ENCODE peak calls at places on chromosomes 12 and 14, in four cellular contexts. K is endothelial cell of umbilical vein, E is pancreas, T is AG10803. J is an unnamed sample.

GRCh38 chr14:101821528-101821927 is 60.0 kb downstream of the PPP2R5C start:
- DNase-seq in K (no peak), T (no peak), E (no peak), J (no peak)

GRCh38 chr14:29851397-29851796 is 76.2 kb downstream of the PRKD1 start:
- DNase-seq in E (no peak), T (peak), K (no peak), J (peak)

GRCh38 chr14:58620011-58620410 is 17.8 kb upstream of the DACT1 start:
- DNase-seq in E (no peak), K (no peak), T (no peak), J (no peak)

GRCh38 chr12:76586764-76587395 is 27.3 kb upstream of the OSBPL8 start:
- DNase-seq in T (peak), E (no peak), K (peak), J (peak)

GRCh38 chr12:88416786-88417185 is 163.5 kb downstream of the KITLG start:
- DNase-seq in E (no peak), T (no peak), K (no peak), J (peak)

GRCh38 chr14:102592969-102593840 is 756 bp downstream of the RCOR1 start:
- DNase-seq in T (no peak), K (peak), E (peak), J (peak)

GRCh38 chr14:96761066-96761465 is 36.1 kb upstream of the VRK1 start:
- DNase-seq in K (no peak), T (no peak), E (no peak), J (no peak)

GRCh38 chr14:23047042-23047634 is 5.1 kb downstream of the PSMB11 start:
- DNase-seq in T (no peak), K (peak), E (no peak), J (no peak)

GRCh38 chr14:29236848-29237247 is 470.3 kb downstream of the FOXG1 start:
- DNase-seq in E (no peak), K (peak), T (peak), J (peak)

GRCh38 chr14:60116181-60116580 is 24.5 kb downstream of the PCNX4 start:
- DNase-seq in K (no peak), E (no peak), T (peak), J (no peak)

GRCh38 chr12:93892431-93893210 is 215.4 kb downstream of the CRADD start:
- DNase-seq in E (no peak), K (no peak), T (no peak), J (no peak)

GRCh38 chr12:100251917-100252316 is 15.0 kb downstream of the DEPDC4 start:
- DNase-seq in E (peak), T (no peak), K (no peak), J (no peak)

GRCh38 chr12:109269428-109269827 is 39.7 kb downstream of the FOXN4 start:
- DNase-seq in T (no peak), E (no peak), K (no peak), J (no peak)
- H3K4me3 ChIP-seq in T (no peak), E (no peak), K (no peak), J (no peak)

DNA sequence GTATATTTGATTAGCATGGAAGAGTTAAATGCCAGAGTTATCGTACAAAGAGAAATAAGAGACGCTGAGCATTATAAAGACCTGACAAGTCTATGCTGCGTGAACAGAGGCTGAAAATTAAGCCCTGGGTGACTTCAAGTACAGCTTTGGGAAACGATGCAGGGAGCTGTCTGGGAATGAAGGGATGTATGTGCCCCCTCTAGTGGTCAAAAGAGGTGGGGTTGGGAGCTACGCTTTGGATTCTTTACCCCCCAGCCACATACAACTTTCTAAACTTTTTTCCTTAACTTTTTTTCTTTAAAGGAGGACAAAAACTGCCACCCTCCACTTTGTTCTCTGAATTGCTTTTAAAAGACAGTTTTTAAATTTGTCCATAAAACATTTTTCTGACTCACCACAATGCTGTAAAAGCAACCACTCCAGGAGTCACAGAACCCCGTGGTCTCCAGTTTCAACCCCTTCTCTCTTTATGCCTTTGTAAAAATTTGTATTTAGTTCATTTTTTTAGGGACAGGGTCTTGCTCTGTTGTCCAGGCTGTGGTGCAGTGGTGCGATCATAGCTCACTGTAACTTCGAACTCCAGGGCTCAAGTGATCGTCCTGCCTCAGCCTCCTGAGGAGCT is 59.4 kb downstream of the ZNF664 start:
- DNase-seq in T (peak), K (peak), E (peak), J (peak)
- TF ChIP-seq CTCF in T (peak), K (peak), E (peak), J (peak)

DNA sequence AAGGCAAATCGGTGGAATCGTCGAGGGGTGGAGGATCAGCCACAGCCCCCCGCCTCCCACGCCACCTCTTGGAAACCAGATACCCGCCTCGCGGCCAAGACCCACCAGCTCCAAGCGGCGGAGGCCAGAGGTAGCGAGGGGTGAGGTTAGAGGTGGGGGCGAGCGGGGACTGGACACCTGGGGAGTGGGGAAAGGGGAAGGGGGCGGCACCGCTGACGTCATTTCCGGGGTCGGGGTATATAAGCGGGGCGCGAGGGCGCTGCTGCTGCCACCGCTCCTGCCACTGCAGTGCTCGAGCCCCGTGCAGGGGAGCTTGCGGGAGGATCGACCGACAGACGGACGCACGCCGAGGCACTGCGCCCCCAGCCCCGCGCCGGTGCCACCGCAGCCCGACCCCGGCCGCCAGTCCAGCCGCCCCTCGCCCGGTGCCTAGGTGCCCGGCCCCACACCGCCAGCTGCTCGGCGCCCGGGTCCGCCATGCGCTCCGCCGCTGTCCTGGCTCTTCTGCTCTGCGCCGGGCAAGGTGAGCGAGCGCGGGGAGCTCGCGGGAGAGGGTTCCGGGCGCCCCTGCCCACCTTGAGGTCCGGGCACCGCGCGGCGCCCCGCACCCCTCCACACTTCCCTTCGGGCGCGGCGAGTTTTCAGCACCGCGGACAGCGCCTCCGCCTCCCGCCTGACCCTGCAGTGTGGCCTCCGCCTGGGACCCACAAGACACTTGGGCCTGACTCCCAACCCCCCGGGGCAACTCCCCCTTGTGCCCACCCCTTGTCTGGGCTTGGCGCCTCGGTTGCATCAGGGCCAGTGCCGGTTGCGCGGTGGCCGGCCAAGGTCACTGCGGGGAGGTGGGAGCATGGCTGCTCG is at the start of gene CHGA:
- DNase-seq in T (peak), E (peak), K (peak), J (peak)
- H3K4me3 ChIP-seq in T (no peak), E (peak), K (no peak), J (no peak)

DNA sequence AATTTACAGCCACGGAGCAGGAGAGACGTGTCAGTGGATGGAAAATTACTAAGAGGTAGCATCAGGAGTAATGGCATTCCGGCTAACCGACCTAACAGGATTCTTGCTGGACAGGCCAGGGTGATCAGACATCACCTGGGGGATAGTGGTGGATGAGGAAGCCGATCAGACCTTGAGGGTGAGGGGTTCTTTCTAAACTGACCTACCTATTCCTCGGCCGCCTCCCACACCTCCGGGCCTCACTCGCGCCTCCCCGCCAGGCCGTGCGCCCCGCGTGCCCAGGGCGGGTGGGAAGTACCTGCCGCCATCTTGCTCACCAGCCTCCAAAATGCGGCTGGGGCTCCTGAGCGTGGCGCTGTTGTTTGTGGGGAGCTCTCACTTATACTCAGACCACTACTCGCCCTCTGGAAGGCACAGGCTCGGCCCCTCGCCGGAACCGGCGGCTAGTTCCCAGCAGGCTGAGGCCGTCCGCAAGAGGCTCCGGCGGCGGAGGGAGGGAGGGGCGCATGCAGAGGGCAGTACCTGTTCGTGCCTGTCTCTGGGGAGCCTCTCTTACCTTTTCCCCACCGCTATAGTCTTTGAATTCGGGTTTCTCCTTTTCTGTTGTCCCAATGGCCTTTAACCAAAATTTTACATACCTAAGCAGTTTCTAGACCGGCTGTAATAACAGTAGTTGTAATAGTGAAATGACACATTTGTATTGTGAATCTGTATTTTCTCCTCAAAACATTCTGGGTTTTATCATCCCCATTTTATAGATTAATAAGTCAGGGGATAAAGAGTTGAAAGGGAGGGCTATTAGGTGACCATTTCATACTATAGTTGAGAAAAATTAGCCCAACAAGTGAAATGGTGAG is at the start of gene TMPRSS12:
- DNase-seq in T (no peak), K (peak), E (peak), J (no peak)
- TF ChIP-seq CTCF in T (no peak), K (no peak), E (peak), J (no peak)

GRCh38 chr12:108664338-108665258 is 30.9 kb upstream of the SELPLG start:
- DNase-seq in T (peak), E (peak), K (peak), J (peak)

GRCh38 chr12:108666326-108666995 is 32.8 kb upstream of the SELPLG start:
- DNase-seq in T (peak), E (no peak), K (no peak), J (peak)

GRCh38 chr12:108665608-108666202 is 32.0 kb upstream of the SELPLG start:
- DNase-seq in K (no peak), T (no peak), E (no peak), J (no peak)

GRCh38 chr12:108668532-108668931 is 34.8 kb upstream of the SELPLG start:
- DNase-seq in T (peak), E (no peak), K (no peak), J (peak)

DNA sequence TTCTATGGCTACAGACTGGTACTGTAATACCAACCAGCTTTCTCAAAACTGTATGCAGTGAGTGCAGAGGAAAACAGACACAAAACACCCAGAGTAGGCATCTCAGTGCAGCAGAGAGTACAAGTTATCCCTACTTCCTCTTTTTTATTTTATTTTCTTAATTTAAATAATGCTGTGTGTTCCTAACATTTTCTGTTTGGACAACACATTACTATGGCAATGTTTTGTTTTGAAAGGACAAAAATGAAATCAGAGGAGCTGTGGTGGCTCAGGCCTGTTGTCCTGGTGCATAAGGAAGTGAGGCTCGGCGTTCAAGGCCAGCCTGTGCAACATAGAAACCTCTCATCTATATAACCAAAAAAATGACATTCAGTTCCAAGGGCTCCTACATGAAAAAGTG is 33.7 kb upstream of the SELPLG start:
- DNase-seq in T (no peak), K (no peak), E (no peak), J (no peak)
- H3K4me3 ChIP-seq in T (no peak), K (no peak), E (no peak), J (no peak)

GRCh38 chr14:103863245-103863644 is 15.9 kb upstream of the PPP1R13B start:
- DNase-seq in E (no peak), T (no peak), K (no peak), J (no peak)
- TF ChIP-seq CTCF in E (no peak), T (no peak), K (no peak), J (no peak)

DNA sequence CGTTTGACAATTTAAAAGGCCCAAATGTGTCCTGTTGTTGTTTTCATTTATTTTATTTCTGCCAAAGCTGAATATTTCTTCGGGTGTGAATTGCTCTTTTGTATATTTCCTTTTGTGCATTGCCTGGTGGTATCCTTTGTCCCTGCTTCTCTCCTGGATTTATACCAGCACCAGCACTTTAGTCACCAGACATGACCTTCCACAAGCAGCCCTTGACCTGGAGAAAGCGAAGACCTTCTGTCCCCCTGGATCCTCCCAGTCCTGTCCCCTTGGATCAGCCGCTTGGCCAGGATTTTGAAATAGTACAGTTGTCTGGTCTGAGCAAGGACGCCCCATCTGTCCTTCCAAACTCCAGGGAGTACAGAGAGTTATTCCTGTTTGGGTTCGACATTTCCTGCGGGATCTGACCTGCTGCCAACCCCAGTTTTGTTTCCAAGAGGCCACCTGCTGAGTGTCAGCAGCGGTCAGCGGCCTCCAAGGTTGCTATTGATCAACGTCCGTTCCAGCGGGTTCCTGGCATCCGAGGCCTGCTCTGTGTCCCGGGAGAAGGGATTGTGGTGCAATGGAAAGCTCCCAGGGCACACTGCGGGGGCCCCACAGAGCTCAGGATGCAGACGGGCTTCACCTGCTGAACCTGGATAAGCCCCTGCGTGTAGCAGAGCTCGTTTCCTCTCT is 45.1 kb upstream of the CHGA start:
- DNase-seq in K (peak), E (peak), T (peak), J (no peak)
- H3K4me3 ChIP-seq in K (no peak), E (peak), T (no peak), J (no peak)

GRCh38 chr12:63304844-63305243 is 153.8 kb upstream of the AVPR1A start:
- DNase-seq in K (no peak), E (no peak), T (no peak), J (peak)

GRCh38 chr12:63307849-63308248 is 156.8 kb upstream of the AVPR1A start:
- DNase-seq in K (no peak), E (no peak), T (no peak), J (no peak)

GRCh38 chr12:63302941-63303536 is 152.0 kb upstream of the AVPR1A start:
- DNase-seq in E (no peak), K (no peak), T (no peak), J (no peak)

GRCh38 chr12:63308701-63309100 is 157.7 kb upstream of the AVPR1A start:
- DNase-seq in K (no peak), T (no peak), E (no peak), J (peak)

GRCh38 chr12:63306476-63306875 is 155.5 kb upstream of the AVPR1A start:
- DNase-seq in T (no peak), K (no peak), E (no peak), J (peak)
- TF ChIP-seq CTCF in T (no peak), K (no peak), E (no peak), J (no peak)

DNA sequence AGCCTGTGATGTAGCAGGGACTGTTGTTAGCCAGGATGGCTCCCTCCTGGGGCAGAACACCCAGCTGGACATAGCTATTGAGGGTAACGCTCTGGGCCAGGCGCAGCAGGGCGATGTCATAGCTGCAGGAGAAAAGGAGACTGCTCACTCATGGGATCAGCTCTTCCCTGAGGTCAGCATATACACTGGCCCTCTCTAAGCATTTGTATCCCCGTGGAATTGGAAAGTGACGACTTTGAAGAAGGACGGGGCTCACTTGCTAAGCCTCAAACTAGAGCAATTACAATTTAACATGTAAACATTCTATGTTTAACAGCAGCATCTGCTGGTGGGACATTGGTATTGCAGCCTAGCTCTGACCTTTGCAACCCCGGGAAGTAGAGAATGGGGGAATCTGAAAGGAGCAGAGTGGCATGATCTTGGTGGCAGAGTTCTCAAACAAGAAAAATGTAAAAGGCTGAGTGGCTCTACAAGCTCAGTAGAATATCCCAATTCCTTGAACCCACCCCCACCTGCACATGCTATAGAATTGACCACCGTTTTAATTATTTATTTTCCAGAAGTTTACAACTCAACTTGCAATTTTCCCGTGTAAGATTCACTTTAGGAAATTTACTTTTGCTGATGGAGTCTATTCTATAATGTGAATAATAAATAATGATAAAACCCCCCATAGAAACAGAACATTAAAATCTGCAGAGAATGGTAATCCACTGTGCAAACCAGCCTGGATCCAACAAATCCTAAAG is 5.0 kb downstream of the CELA1 start:
- DNase-seq in T (peak), E (peak), K (peak), J (peak)
- H3K4me3 ChIP-seq in T (peak), E (peak), K (no peak), J (peak)

GRCh38 chr12:63843613-63844390 is 698 bp upstream of the SRGAP1 start:
- DNase-seq in T (peak), K (peak), E (peak), J (peak)
- TF ChIP-seq CTCF in T (peak), K (peak), E (peak), J (peak)